ENCODE peak calls at places on chromosome 21, in seven cellular contexts. R, M, C, F, A, D and S are unnamed samples.
A peak's percentile ranks its signal among the peaks of the same experiment; 100 is the strongest.

GRCh38 chr21:43300496-43301423 is 126.2 kb downstream of the SIK1 start:
- DNase-seq in R (no peak), M (peak; percentile 68), C (no peak), F (no peak), A (no peak), D (no peak), S (peak; percentile 37)

GRCh38 chr21:42429021-42429420 is 25.3 kb downstream of the UBASH3A start:
- DNase-seq in R (no peak), M (no peak), C (no peak), F (no peak), A (no peak), D (no peak), S (no peak)

GRCh38 chr21:35924714-35925301 is 135.5 kb downstream of the SETD4 start:
- DNase-seq in R (no peak), M (no peak), C (peak; percentile 95), F (peak; percentile 77), A (no peak), D (no peak), S (peak; percentile 94)

GRCh38 chr21:39082656-39083376 is 100.4 kb downstream of the PSMG1 start:
- DNase-seq in R (no peak), M (no peak), C (no peak), F (no peak), A (no peak), D (no peak), S (no peak)

GRCh38 chr21:20661745-20662470 is 336.3 kb upstream of the NCAM2 start:
- DNase-seq in R (no peak), M (no peak), C (no peak), F (no peak), A (no peak), D (no peak), S (no peak)

GRCh38 chr21:41928621-41929220 is 25.1 kb downstream of the C2CD2 start:
- DNase-seq in R (peak; percentile 90), M (no peak), C (no peak), F (no peak), A (no peak), D (no peak), S (no peak)

GRCh38 chr21:17818158-17819113 is 720 bp downstream of the C21orf91 start:
- DNase-seq in R (peak; percentile 64), M (peak; percentile 54), C (no peak), F (no peak), A (peak; percentile 62), D (no peak), S (no peak)

GRCh38 chr21:42746593-42747266 is 93.3 kb downstream of the PDE9A start:
- DNase-seq in R (no peak), M (peak; percentile 86), C (no peak), F (no peak), A (no peak), D (no peak), S (no peak)

GRCh38 chr21:38898422-38899098 is 92.8 kb downstream of the ETS2 start:
- DNase-seq in R (no peak), M (no peak), C (no peak), F (no peak), A (no peak), D (no peak), S (no peak)

GRCh38 chr21:28018741-28019669 is 973.7 kb downstream of the LTN1 start:
- DNase-seq in R (peak; percentile 72), M (no peak), C (no peak), F (no peak), A (peak; percentile 12), D (no peak), S (no peak)

GRCh38 chr21:43994085-43994484 is 18.0 kb upstream of the TRAPPC10 start:
- DNase-seq in R (no peak), M (no peak), C (no peak), F (no peak), A (no peak), D (no peak), S (no peak)

GRCh38 chr21:46023126-46023985 is 41.8 kb downstream of the COL6A1 start:
- DNase-seq in R (no peak), M (no peak), C (peak; percentile 82), F (no peak), A (peak; percentile 58), D (no peak), S (no peak)
- H3K4me3 ChIP-seq in R (no peak overlapping the region), M (no peak overlapping the region), C (no peak overlapping the region), F (no peak overlapping the region), A (no peak overlapping the region), D (no peak overlapping the region), S (no peak overlapping the region)

GRCh38 chr21:45589686-45590245 is 47.5 kb upstream of the SLC19A1 start:
- DNase-seq in R (no peak), M (no peak), C (no peak), F (no peak), A (no peak), D (no peak), S (no peak)

GRCh38 chr21:45592208-45592619 is 50.0 kb upstream of the SLC19A1 start:
- DNase-seq in R (peak; percentile 77), M (no peak), C (no peak), F (no peak), A (no peak), D (no peak), S (no peak)

GRCh38 chr21:45591619-45592207 is 49.5 kb upstream of the SLC19A1 start:
- DNase-seq in R (no peak), M (no peak), C (no peak), F (no peak), A (no peak), D (no peak), S (no peak)

GRCh38 chr21:45590246-45590725 is 48.0 kb upstream of the SLC19A1 start:
- DNase-seq in R (peak; percentile 71), M (peak; percentile 78), C (no peak), F (no peak), A (peak; percentile 76), D (no peak), S (no peak)

DNA sequence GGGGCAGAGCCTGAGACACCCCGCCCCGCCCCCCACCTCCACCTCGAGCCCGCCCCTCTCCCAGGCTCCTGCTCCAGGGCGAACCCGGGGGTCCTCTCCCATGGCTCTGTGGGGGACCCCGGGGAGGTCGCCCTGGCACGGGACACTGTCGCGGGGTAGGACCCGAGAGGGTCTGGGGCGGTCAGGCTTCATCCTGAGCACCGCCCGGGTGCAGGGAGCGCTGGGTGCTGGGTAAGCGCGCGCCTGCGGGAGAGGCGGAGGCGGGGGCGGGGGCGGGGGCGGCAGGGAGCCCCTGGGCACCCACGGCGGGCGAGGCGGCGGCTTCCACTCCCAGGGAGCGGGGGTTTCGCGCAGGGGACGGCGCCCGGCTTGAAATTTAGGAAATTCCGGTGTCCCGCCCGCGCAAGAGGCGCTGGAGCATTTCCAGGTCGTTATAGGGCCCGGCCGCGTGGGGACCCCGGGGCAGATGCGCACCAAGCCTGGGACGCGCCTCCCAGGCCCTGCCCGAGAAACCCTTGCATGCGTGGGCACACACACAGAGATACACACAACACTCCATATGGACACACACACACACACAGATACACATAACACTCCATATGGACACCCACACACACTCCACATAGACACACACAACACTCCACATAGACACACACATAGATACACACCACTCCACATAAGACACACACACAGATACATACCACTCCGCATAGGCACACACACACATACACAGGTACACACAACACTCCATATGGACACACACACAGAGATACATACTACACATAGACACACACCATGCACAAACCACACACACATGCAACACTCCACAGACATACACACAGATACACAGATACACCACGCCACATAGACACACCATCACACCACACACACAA is 48.7 kb upstream of the SLC19A1 start:
- DNase-seq in R (peak; percentile 40), M (no peak), C (no peak), F (no peak), A (no peak), D (no peak), S (no peak)
- H3K4me3 ChIP-seq in R (peak overlapping the region; percentile 15), M (no peak overlapping the region), C (peak overlapping the region; percentile 37), F (peak overlapping the region; percentile 44), A (no peak overlapping the region), D (no peak overlapping the region), S (peak overlapping the region; percentile 41)

DNA sequence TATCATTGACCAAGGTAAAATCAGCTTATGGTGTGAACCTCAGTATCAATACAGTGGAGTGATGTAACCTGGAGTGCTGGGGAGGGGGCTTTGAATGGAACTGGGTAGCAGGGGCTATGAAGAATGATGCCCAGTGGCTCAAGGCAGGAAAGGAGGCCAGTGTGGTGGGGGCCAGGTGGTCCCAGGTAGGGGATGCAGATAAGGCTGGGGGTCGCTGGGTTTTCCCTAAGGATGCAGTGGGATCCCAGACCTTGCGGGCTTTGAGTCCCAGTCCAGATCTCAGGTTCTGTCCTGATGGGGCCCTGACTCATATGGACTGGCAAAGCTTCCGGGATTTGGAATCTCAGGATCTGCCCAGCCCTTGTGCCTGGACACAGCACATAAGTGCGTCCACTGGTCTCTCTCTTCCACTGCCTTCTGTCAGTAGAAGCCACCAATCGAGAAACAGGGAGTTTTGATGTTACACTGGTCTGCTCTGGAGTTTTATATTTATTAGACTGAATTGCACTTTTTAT is 52.0 kb downstream of the S100B start:
- DNase-seq in R (no peak), M (no peak), C (no peak), F (no peak), A (no peak), D (no peak), S (no peak)
- H3K4me3 ChIP-seq in R (no peak overlapping the region), M (no peak overlapping the region), C (no peak overlapping the region), F (no peak overlapping the region), A (no peak overlapping the region), D (no peak overlapping the region), S (no peak overlapping the region)

GRCh38 chr21:29182674-29183073 is 52.2 kb downstream of the MAP3K7CL start:
- DNase-seq in R (no peak), M (no peak), C (no peak), F (no peak), A (no peak), D (no peak), S (no peak)
- H3K4me3 ChIP-seq in R (peak overlapping the region; percentile 31), M (peak overlapping the region; percentile 5), C (peak overlapping the region; percentile 33), F (peak overlapping the region; percentile 11), A (no peak overlapping the region), D (no peak overlapping the region), S (no peak overlapping the region)

GRCh38 chr21:45916011-45916840 is 65.3 kb upstream of the COL6A1 start:
- DNase-seq in R (no peak), M (no peak), C (no peak), F (no peak), A (no peak), D (no peak), S (no peak)
- H3K4me3 ChIP-seq in R (no peak overlapping the region), M (no peak overlapping the region), C (no peak overlapping the region), F (no peak overlapping the region), A (no peak overlapping the region), D (no peak overlapping the region), S (no peak overlapping the region)

GRCh38 chr21:34670220-34670961 is 1.6 kb downstream of the CLIC6 start:
- DNase-seq in R (peak; percentile 59), M (no peak), C (no peak), F (no peak), A (peak; percentile 53), D (no peak), S (no peak)
- H3K4me3 ChIP-seq in R (peak overlapping the region; percentile 82), M (peak overlapping the region; percentile 16), C (peak overlapping the region; percentile 62), F (peak overlapping the region; percentile 10), A (peak overlapping the region; percentile 79), D (peak overlapping the region; percentile 24), S (peak overlapping the region; percentile 27)

DNA sequence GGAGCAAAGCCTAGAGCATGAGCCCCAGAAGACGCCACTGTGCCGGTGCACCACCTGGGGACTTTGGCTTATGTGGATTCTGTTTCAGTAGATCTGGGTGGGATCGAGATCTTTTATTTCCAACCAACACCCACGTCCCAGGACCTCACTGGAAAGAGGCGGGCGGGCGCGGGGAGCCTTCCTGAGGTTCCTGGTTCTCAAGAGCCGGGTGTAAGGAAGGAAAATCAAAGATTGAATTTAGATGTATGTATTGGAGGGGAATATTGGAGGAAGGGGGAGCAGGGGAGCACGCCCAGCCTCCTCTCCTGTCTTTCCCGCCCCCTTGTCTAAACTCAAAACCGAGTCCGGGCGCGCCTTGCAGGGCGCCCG is 6.2 kb upstream of the OLIG2 start:
- DNase-seq in R (no peak), M (no peak), C (no peak), F (no peak), A (no peak), D (no peak), S (no peak)
- H3K4me3 ChIP-seq in R (no peak overlapping the region), M (no peak overlapping the region), C (no peak overlapping the region), F (no peak overlapping the region), A (no peak overlapping the region), D (no peak overlapping the region), S (no peak overlapping the region)